ENCODE peak calls at places on chromosomes 13 and 19, in ten cellular contexts. C is GM23338; U is HT1080; P is stimulated activated CD4-positive, alpha-beta T cell treated with anti-CD3 and anti-CD28 coated beads, Interleukin-1b, Interleukin-23, amount 100 ng/mL, for 24 hours; L is stomach; R is COR-L47; B is NCI-H1048; H is fibroblast of the aortic adventitia; T is HEK293T; N is cardiac septum. A is an unnamed sample.

GRCh38 chr13:26469602-26470001 is 87.9 kb upstream of the WASF3 start:
- DNase-seq in C (no peak), U (no peak), P (no peak), L (no peak), R (no peak), B (no peak), H (no peak), T (no peak), N (peak), A (no peak)

GRCh38 chr19:54172764-54173699 is at the start of gene TMC4:
- DNase-seq in C (peak), U (peak), P (no peak), L (peak), R (peak), B (no peak), H (peak), T (no peak), N (no peak), A (no peak)

GRCh38 chr19:29878973-29879654 is 62.9 kb upstream of the URI1 start:
- DNase-seq in C (peak), U (peak), P (no peak), L (no peak), R (no peak), B (peak), H (peak), T (peak), N (no peak), A (peak)

GRCh38 chr19:13842294-13843103 is 34.4 kb upstream of the NANOS3 start:
- DNase-seq in C (no peak), U (peak), P (peak), L (peak), R (no peak), B (no peak), H (peak), T (no peak), N (peak), A (no peak)

GRCh38 chr19:18939922-18940775 is 868 bp downstream of the HOMER3 start:
- DNase-seq in C (peak), U (peak), P (no peak), L (peak), R (no peak), B (no peak), H (peak), T (no peak), N (no peak), A (peak)

GRCh38 chr13:104984296-104984818 is 1551.1 kb downstream of the EFNB2 start:
- DNase-seq in C (no peak), U (peak), P (peak), L (peak), R (no peak), B (no peak), H (peak), T (no peak), N (no peak), A (no peak)

GRCh38 chr13:54415753-54416366 is 1387.2 kb downstream of the OLFM4 start:
- DNase-seq in C (no peak), U (no peak), P (no peak), L (no peak), R (no peak), B (no peak), H (no peak), T (no peak), N (no peak), A (no peak)

GRCh38 chr19:3275068-3275582 is 50.7 kb downstream of the CELF5 start:
- DNase-seq in C (peak), U (no peak), P (peak), L (no peak), R (peak), B (no peak), H (no peak), T (peak), N (no peak), A (peak)

GRCh38 chr13:45292176-45292575 is 48.8 kb downstream of the TPT1 start:
- DNase-seq in C (no peak), U (peak), P (no peak), L (no peak), R (no peak), B (no peak), H (no peak), T (no peak), N (no peak), A (no peak)

GRCh38 chr19:42794751-42795150 is 29.3 kb upstream of the PSG8 start:
- DNase-seq in C (no peak), U (no peak), P (no peak), L (no peak), R (no peak), B (no peak), H (no peak), T (no peak), N (no peak), A (no peak)

GRCh38 chr19:46610851-46611770 is 10.0 kb downstream of the CALM3 start:
- DNase-seq in C (no peak), U (peak), P (no peak), L (no peak), R (no peak), B (no peak), H (peak), T (no peak), N (peak), A (no peak)

GRCh38 chr13:49063526-49063925 is 87.8 kb downstream of the FNDC3A start:
- DNase-seq in C (no peak), U (no peak), P (no peak), L (no peak), R (no peak), B (no peak), H (peak), T (no peak), N (no peak), A (no peak)

GRCh38 chr13:112905086-112905485 is 63.9 kb upstream of the MCF2L start:
- DNase-seq in C (no peak), U (no peak), P (no peak), L (no peak), R (no peak), B (no peak), H (no peak), T (no peak), N (no peak), A (no peak)

GRCh38 chr19:10752237-10752912 is 34.5 kb downstream of the DNM2 start:
- DNase-seq in C (no peak), U (no peak), P (no peak), L (no peak), R (no peak), B (no peak), H (no peak), T (no peak), N (no peak), A (no peak)

GRCh38 chr13:50713849-50714248 is 129.6 kb downstream of the DLEU7 start:
- DNase-seq in C (no peak), U (peak), P (no peak), L (no peak), R (no peak), B (no peak), H (peak), T (no peak), N (no peak), A (peak)

A was measured in HTR-8/SVneo.